ENCODE peak calls at places on chromosomes 13 and 19, in four cellular contexts. H, J, X and O are unnamed samples.
A peak's percentile ranks its signal among the peaks of the same experiment; 100 is the strongest.

GRCh38 chr13:101576977-101577376 is 124.5 kb downstream of the ITGBL1 start:
- ATAC-seq in H (no peak), J (no peak), X (no peak), O (no peak)

GRCh38 chr19:49954092-49954825 is 6.7 kb downstream of the SIGLEC11 start:
- ATAC-seq in H (peak; percentile 58), J (no peak), X (no peak), O (no peak)

GRCh38 chr19:29680937-29681336 is 15.7 kb downstream of the PLEKHF1 start:
- ATAC-seq in H (no peak), J (no peak), X (peak; percentile 6), O (no peak)

GRCh38 chr19:38596057-38596981 is 21.4 kb downstream of the MAP4K1 start:
- ATAC-seq in H (peak; percentile 67), J (peak; percentile 84), X (peak; percentile 36), O (no peak)

GRCh38 chr13:78759704-78760103 is 100.7 kb upstream of the OBI1 start:
- ATAC-seq in H (no peak), J (no peak), X (no peak), O (no peak)

GRCh38 chr13:39676315-39676876 is 20.9 kb downstream of the COG6 start:
- ATAC-seq in H (no peak), J (no peak), X (peak; percentile 48), O (no peak)

GRCh38 chr19:56664511-56664910 is 7.0 kb downstream of the ZNF835 start:
- ATAC-seq in H (no peak), J (no peak), X (no peak), O (no peak)

GRCh38 chr19:51808333-51808986 is 13.5 kb downstream of the FPR3 start:
- ATAC-seq in H (peak; percentile 45), J (no peak), X (no peak), O (no peak)

GRCh38 chr19:771332-771785 is 20.4 kb downstream of the MISP start:
- ATAC-seq in H (peak; percentile 64), J (peak; percentile 48), X (peak; percentile 77), O (no peak)

GRCh38 chr13:38372818-38373217 is 23.2 kb downstream of the UFM1 start:
- ATAC-seq in H (no peak), J (no peak), X (no peak), O (no peak)

GRCh38 chr19:30752876-30753275 is 380.7 kb downstream of the ZNF536 start:
- ATAC-seq in H (no peak), J (no peak), X (no peak), O (no peak)

GRCh38 chr13:29503041-29503837 is 92.2 kb downstream of the SLC7A1 start:
- ATAC-seq in H (peak; percentile 28), J (no peak), X (no peak), O (no peak)

GRCh38 chr19:10979950-10980349 is 19.1 kb downstream of the SMARCA4 start:
- ATAC-seq in H (peak; percentile 19), J (no peak), X (peak; percentile 95), O (peak; percentile 13)

GRCh38 chr19:42555317-42555716 is 27.0 kb upstream of the CEACAM1 start:
- ATAC-seq in H (peak; percentile 47), J (no peak), X (no peak), O (no peak)

GRCh38 chr13:49814551-49815270 is 22.2 kb upstream of the KPNA3 start:
- ATAC-seq in H (no peak), J (no peak), X (no peak), O (no peak)

GRCh38 chr19:5104871-5105351 is 136.0 kb downstream of the KDM4B start:
- ATAC-seq in H (no peak), J (no peak), X (no peak), O (no peak)

GRCh38 chr19:55342044-55342531 is 2.4 kb downstream of the KMT5C start:
- ATAC-seq in H (no peak), J (no peak), X (no peak), O (no peak)

GRCh38 chr19:55341191-55342043 is 1.7 kb downstream of the KMT5C start:
- ATAC-seq in H (peak; percentile 31), J (peak; percentile 9), X (peak; percentile 15), O (no peak)

GRCh38 chr19:55339225-55340143 is at the start of gene KMT5C:
- ATAC-seq in H (peak; percentile 95), J (peak; percentile 81), X (peak; percentile 93), O (peak; percentile 94)

GRCh38 chr19:55340784-55341147 is 1.1 kb downstream of the KMT5C start:
- ATAC-seq in H (no peak), J (no peak), X (no peak), O (no peak)

GRCh38 chr19:55340144-55340783 is 588 bp downstream of the KMT5C start:
- ATAC-seq in H (no peak), J (no peak), X (peak; percentile 0), O (no peak)
- TF ChIP-seq POLR2A in H (no peak), J (no peak), X (no peak), O (no peak)

GRCh38 chr19:8638078-8638619 is 7.7 kb downstream of the NFILZ start:
- ATAC-seq in H (peak; percentile 25), J (peak; percentile 72), X (no peak), O (no peak)
- TF ChIP-seq EP300 in H (no peak), J (peak; percentile 94), X (no peak), O (no peak)

DNA sequence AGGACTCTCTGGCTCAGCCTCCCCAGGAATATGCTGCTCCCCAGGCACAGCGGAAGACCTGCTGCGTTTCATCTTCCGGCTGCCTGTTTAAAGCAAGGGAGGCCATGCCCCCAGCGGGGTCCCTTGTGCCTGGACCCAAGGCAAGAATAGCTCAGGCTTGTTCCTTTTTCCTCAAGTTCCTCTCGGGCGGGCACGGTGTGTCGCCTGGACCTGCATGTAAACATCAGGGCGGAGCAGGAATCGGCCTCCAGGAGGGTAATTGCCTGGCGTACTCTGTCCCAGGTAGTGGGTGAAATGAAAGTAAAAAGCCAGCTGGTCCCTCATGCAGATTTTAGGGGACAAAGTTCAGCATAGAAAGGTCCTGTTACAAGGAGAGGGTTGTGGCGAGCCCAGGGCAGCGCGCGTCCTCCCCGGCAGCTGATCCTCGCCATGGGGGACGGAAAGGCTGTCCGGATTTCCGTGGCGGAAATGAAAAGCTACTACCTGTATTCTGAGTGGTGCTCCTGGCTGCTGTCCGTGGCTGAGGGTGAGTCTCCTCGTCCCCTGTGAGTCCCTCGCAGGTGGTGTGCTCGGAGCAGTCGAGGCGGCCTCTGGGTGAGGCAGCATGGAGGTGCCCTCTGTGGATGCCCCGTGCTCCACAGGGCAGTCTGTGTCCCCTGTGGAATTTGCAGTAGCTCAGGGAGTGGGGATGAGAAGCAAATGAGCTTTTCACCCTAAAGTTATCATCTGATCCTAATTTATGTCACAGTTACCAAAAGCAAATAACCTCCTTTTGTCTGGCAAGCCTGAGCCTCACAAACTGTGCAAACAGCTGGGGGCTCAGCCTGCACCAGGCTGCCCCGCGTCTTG is 16.2 kb downstream of the MCF2L start:
- ATAC-seq in H (no peak), J (no peak), X (peak; percentile 19), O (no peak)
- TF ChIP-seq POLR2A in H (no peak), J (no peak), X (no peak), O (no peak)

GRCh38 chr19:17264641-17264979 is at the start of gene USHBP1:
- ATAC-seq in H (no peak), J (no peak), X (no peak), O (no peak)

GRCh38 chr19:17266589-17266974 is 661 bp upstream of the BABAM1 start:
- ATAC-seq in H (no peak), J (no peak), X (no peak), O (no peak)

GRCh38 chr19:17268754-17269153 is 1.5 kb downstream of the BABAM1 start:
- ATAC-seq in H (no peak), J (no peak), X (no peak), O (no peak)

GRCh38 chr19:17266026-17266425 is 1.2 kb upstream of the BABAM1 start:
- ATAC-seq in H (no peak), J (no peak), X (no peak), O (no peak)

GRCh38 chr19:17266975-17267788 is at the start of gene BABAM1:
- ATAC-seq in H (peak; percentile 98), J (peak; percentile 97), X (peak; percentile 97), O (peak; percentile 99)
- TF ChIP-seq EP300 in H (no peak), J (no peak), X (no peak), O (no peak)

DNA sequence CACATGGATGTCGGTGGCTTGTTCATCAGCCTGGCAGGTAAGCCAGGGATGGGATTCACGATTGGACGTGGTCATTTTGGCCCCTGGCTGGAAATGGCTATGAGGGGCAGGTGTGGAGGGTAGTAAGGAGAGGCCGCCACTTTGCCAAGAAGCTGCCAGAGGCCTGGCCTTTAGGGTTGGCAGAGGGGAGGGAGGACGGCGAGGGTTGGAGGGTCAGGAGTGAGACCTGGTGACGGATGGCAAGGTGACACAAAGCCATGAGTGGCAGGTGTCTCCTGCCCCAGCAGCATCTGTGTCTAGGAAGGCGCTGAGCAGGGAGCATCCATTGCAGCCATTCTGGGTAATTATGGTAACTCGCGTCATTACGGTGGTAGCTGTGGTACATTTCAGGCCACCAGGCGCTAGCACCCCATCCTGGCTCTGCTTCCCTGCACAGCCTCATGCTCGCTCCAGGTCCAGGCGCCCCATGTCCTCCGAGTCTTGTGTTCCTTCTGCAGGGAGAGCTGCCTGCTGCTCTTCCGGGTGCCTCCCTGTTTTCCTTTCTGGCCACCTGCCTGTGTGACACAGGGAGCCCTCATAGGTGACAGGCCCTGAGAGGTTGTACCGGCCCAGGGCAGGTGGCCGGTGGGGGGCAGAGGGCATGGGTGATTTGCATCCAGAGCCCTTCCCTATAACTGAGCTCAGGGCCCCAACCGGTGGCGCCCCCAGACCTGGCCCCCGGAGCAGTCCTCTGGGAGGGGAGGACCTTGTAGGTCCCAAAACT is 4.2 kb downstream of the SSBP4 start:
- ATAC-seq in H (no peak), J (no peak), X (no peak), O (no peak)
- TF ChIP-seq POLR2A in H (no peak), J (no peak), X (peak; percentile 39), O (no peak)

GRCh38 chr19:2032296-2032941 is 16.9 kb upstream of the BTBD2 start:
- ATAC-seq in H (peak; percentile 93), J (peak; percentile 88), X (peak; percentile 72), O (peak; percentile 93)
- TF ChIP-seq EP300 in H (peak; percentile 86), J (no peak), X (no peak), O (peak; percentile 75)

DNA sequence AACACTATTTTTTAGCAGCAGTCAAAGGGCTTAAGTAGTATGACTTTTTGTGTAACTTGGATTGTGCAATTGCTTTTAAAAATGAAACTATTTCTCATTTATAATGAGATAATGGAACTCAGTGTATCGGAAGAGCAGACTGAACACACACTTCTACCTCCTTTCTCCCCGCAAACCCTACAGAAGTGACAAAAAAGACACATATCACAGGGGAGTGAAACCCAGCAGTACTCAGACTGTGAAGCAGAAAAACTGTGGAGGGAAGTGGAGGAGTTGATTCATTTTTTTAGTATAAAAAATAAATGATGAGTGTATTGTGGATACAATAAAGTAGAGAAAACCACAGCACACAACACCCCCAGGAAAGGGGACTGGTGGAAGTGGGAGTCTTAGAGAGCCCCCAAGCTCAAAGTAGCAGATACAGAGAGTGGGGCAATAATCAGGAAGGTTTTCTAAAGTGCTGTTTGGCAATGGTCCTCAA is 9.7 kb downstream of the LPAR6 start:
- ATAC-seq in H (peak; percentile 75), J (no peak), X (peak; percentile 56), O (peak; percentile 56)
- TF ChIP-seq POLR2A in H (peak; percentile 54), J (no peak), X (no peak), O (no peak)

GRCh38 chr19:2540646-2541454 is 64.9 kb downstream of the GADD45B start:
- ATAC-seq in H (peak; percentile 87), J (peak; percentile 92), X (no peak), O (peak; percentile 84)
- TF ChIP-seq EP300 in H (peak; percentile 24), J (peak; percentile 91), X (no peak), O (no peak)

DNA sequence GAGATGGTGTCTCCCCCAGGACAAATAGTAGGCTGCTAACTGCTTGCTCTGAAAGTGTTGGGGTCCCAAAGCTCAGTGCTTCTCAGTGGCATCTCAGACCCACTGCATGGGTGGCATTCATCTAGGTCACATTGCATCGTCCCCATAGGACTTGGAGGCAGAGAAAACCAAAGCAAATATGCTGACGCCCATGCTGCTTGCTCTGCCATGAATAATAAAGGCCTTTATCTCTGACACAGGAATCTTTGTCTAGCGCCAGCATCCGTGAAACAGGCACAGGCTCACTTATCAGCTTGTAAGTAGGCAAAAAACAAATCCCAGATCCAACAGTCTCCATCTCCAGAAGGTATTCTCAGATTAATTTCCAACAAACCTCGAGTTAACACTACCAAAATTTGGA is 18.9 kb upstream of the IPO5 start:
- ATAC-seq in H (no peak), J (no peak), X (no peak), O (no peak)
- TF ChIP-seq POLR2A in H (no peak), J (no peak), X (no peak), O (no peak)